ENCODE peak calls at places on chromosomes 7 and 10, in eight cellular contexts. A is GM23248; E is ureter; T is stimulated activated CD4-positive, alpha-beta T cell treated with anti-CD3 and anti-CD28 coated beads, Interleukin-1b, Interleukin-23, amount 100 ng/mL, for 24 hours; H is AG09309; Q is colonic mucosa; L is amniotic stem cell; I is fibroblast of lung. O is an unnamed sample.

GRCh38 chr10:118850418-118851061 is 95.8 kb upstream of the CACUL1 start:
- DNase-seq in A (peak; percentile 80), E (no peak), T (peak; percentile 34), H (peak; percentile 8), Q (peak; percentile 70), L (no peak), I (peak; percentile 32), O (peak; percentile 14)

GRCh38 chr7:141593134-141593533 is 41.9 kb downstream of the AGK start:
- DNase-seq in A (peak; percentile 74), E (no peak), T (no peak), H (no peak), Q (no peak), L (no peak), I (peak; percentile 86), O (peak; percentile 32)

GRCh38 chr10:84344560-84344959 is 16.2 kb downstream of the CCSER2 start:
- DNase-seq in A (no peak), E (no peak), T (no peak), H (no peak), Q (no peak), L (no peak), I (peak; percentile 13), O (no peak)

GRCh38 chr10:79246209-79246581 is 101.1 kb upstream of the PPIF start:
- DNase-seq in A (peak; percentile 84), E (peak; percentile 70), T (no peak), H (no peak), Q (no peak), L (no peak), I (peak; percentile 27), O (no peak)

GRCh38 chr7:25726180-25726579 is 425.8 kb upstream of the NFE2L3 start:
- DNase-seq in A (no peak), E (no peak), T (no peak), H (no peak), Q (no peak), L (no peak), I (no peak), O (no peak)

GRCh38 chr10:97718178-97718577 is 4.6 kb downstream of the MARVELD1 start:
- DNase-seq in A (no peak), E (no peak), T (no peak), H (no peak), Q (no peak), L (no peak), I (no peak), O (no peak)

GRCh38 chr7:76063525-76063924 is 15.6 kb downstream of the MDH2 start:
- DNase-seq in A (peak; percentile 28), E (no peak), T (no peak), H (no peak), Q (peak; percentile 81), L (no peak), I (no peak), O (no peak)

GRCh38 chr10:110432084-110432483 is 65.6 kb upstream of the DUSP5 start:
- DNase-seq in A (no peak), E (no peak), T (no peak), H (no peak), Q (no peak), L (no peak), I (no peak), O (no peak)

GRCh38 chr10:43043773-43044394 is 33.0 kb upstream of the RET start:
- DNase-seq in A (no peak), E (no peak), T (no peak), H (no peak), Q (no peak), L (no peak), I (no peak), O (no peak)

GRCh38 chr10:84193327-84193726 is 1.0 kb upstream of the CDHR1 start:
- DNase-seq in A (no peak), E (no peak), T (no peak), H (no peak), Q (no peak), L (no peak), I (no peak), O (no peak)

GRCh38 chr10:70749756-70750155 is 35.4 kb downstream of the TBATA start:
- DNase-seq in A (no peak), E (no peak), T (no peak), H (no peak), Q (no peak), L (no peak), I (no peak), O (no peak)

GRCh38 chr7:29063231-29063630 is 83.1 kb downstream of the CPVL start:
- DNase-seq in A (peak; percentile 57), E (no peak), T (no peak), H (no peak), Q (no peak), L (no peak), I (peak; percentile 29), O (no peak)

GRCh38 chr10:126940670-126941069 is 35.4 kb downstream of the DOCK1 start:
- DNase-seq in A (no peak), E (no peak), T (no peak), H (no peak), Q (no peak), L (no peak), I (no peak), O (no peak)

GRCh38 chr10:97867220-97867800 is 17.7 kb downstream of the GOLGA7B start:
- DNase-seq in A (no peak), E (no peak), T (no peak), H (no peak), Q (no peak), L (no peak), I (no peak), O (no peak)

GRCh38 chr7:42014625-42015412 is 222.2 kb downstream of the GLI3 start:
- DNase-seq in A (peak; percentile 38), E (no peak), T (no peak), H (no peak), Q (peak; percentile 70), L (no peak), I (peak; percentile 26), O (peak; percentile 29)

GRCh38 chr7:154911862-154912261 is 91.1 kb downstream of the PAXIP1 start:
- DNase-seq in A (no peak), E (no peak), T (no peak), H (no peak), Q (no peak), L (no peak), I (no peak), O (no peak)

GRCh38 chr10:7788640-7789335 is 811 bp downstream of the ATP5F1C start:
- DNase-seq in A (peak; percentile 68), E (no peak), T (no peak), H (no peak), Q (peak; percentile 49), L (no peak), I (peak; percentile 35), O (no peak)

O was measured in CMK.